ENCODE peak calls at places on chromosomes 6 and 20, in eight cellular contexts. C is brain microvascular endothelial cell; Q is heart left ventricle; A is ovary; J is cardiac muscle cell; E is trophoblast cell; S is psoas muscle; R is CD4-positive, CD25-positive, alpha-beta regulatory T cell. L is an unnamed sample.

GRCh38 chr20:34309691-34310090 is 6.5 kb upstream of the AHCY start:
- DNase-seq in S (no peak), J (no peak), R (no peak), Q (no peak), C (no peak), A (no peak), E (no peak), L (no peak)

GRCh38 chr6:109512271-109512817 is 29.3 kb upstream of the ZBTB24 start:
- DNase-seq in Q (no peak), A (no peak), J (peak; percentile 38), E (no peak), C (no peak), R (no peak), S (no peak), L (no peak)

GRCh38 chr6:137823826-137824501 is 43.1 kb upstream of the TNFAIP3 start:
- DNase-seq in J (peak; percentile 89), A (peak; percentile 66), S (no peak), E (peak; percentile 99), C (peak; percentile 69), R (peak; percentile 89), Q (peak; percentile 54), L (peak; percentile 10)

GRCh38 chr20:24452498-24453133 is 16.8 kb upstream of the SYNDIG1 start:
- DNase-seq in Q (no peak), C (no peak), S (no peak), R (no peak), J (no peak), E (no peak), A (no peak), L (no peak)

GRCh38 chr6:43120938-43121913 is 45.1 kb downstream of the PTK7 start:
- DNase-seq in S (peak; percentile 86), J (peak; percentile 98), Q (peak; percentile 72), R (no peak), A (peak; percentile 83), E (peak; percentile 86), C (peak; percentile 98), L (no peak)

GRCh38 chr6:168574699-168575195 is 133.8 kb downstream of the SMOC2 start:
- DNase-seq in C (no peak), J (peak; percentile 61), A (peak; percentile 88), R (no peak), E (no peak), S (no peak), Q (peak; percentile 52), L (no peak)

GRCh38 chr6:37557645-37558114 is 58.0 kb upstream of the CCDC167 start:
- DNase-seq in A (no peak), R (no peak), C (no peak), S (no peak), Q (no peak), J (no peak), E (no peak), L (no peak)

GRCh38 chr6:33075568-33076405 is at the start of gene HLA-DPB1:
- DNase-seq in A (no peak), R (peak; percentile 49), E (peak; percentile 56), S (no peak), J (peak; percentile 75), Q (no peak), C (peak; percentile 65), L (no peak)

GRCh38 chr6:45920819-45921511 is 94.7 kb downstream of the CLIC5 start:
- DNase-seq in R (no peak), S (no peak), E (no peak), A (no peak), J (no peak), Q (no peak), C (no peak), L (no peak)

GRCh38 chr6:33693186-33694158 is 18.0 kb downstream of the UQCC2 start:
- DNase-seq in J (no peak), Q (peak; percentile 72), R (no peak), S (peak; percentile 74), E (no peak), A (peak; percentile 49), C (no peak), L (no peak)

GRCh38 chr20:19789446-19789845 is 31.4 kb downstream of the RIN2 start:
- DNase-seq in S (no peak), R (no peak), Q (no peak), C (no peak), E (no peak), A (no peak), J (no peak), L (no peak)

DNA sequence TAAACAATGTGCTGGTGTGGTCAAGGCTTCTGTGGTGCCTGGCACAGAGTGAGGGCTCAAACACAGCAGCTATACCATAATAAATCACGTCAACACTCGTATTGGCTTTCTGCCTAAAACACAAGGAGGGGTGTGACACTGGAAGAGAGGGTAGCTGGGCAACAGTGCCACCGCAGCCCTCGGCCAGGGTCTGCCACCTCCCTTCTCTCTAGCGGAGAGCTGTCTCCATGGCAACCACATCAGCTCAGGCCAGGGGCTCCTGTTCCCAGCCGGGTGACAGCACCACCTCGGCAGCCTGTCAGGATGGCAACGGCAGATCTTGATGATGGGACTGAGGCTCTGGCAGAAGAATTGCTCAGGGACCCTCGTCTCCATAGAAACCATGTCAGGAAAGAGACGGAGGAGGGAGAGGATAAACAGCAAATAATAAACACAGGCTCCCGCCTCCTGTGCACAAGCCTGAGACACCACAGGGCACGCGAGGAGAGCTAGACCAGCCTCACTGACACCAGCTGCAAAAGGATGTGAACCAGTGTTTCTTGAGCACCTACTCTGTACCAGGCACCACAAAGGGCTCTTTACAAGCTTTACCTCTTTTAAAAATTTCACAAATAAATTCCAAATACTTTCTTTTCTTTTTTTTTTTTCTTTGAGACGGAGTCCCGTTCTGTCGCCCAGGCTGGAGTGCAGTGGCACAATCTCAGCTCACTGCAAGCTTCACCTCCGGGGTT is 50.4 kb upstream of the TLDC2 start:
- DNase-seq in E (peak; percentile 39), R (no peak), J (no peak), Q (no peak), S (no peak), A (no peak), C (no peak), L (peak; percentile 43)
- H3K27ac ChIP-seq in E (no peak overlapping the region), R (no peak overlapping the region), J (no peak overlapping the region), Q (no peak overlapping the region), S (no peak overlapping the region), A (no peak overlapping the region), C (no peak overlapping the region), L (peak overlapping the region; percentile 22)

DNA sequence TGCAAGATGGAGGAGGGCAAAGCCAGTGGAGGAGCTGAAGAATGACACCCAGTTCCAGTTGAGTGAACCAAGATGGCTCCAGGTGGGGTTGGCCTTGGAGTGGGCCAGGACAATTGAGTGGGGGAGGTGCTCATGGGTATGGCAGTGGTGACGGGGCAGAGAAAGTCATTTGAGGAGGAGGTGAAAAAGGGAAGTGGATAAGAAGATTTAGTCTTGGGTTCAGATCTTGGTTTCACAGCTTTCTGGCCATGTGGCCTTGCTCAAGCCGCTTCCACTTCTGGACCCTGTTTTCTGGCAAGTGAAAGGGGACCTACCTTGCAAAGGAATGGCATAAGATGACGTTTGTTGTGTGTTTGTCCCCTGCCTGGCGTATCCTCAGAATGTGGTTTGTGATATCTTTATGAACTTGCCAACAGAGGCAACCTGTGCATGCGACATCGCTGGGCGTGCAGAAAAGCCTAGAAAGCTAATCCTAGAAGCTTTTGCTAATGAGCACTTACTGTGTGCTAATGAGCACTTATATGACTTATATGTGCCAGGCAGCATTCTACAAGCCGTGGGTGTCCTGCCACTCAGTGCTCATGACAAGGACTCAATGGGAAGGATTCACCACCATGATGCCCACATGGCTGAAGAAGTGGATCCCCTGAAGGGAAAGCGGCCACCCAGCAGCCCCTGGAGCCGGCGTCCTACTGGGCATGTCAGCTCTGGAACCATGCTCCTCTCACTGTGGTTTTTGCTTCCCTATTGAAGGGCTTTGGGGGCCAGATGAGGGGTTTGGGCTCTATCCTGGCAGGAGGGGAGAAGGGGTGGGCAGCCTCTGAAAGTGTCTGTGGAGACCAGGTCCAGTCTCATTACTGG is 23.6 kb upstream of the STX16 start:
- DNase-seq in R (no peak), E (no peak), A (no peak), Q (no peak), J (no peak), C (no peak), S (no peak), L (no peak)
- H3K27ac ChIP-seq in R (no peak overlapping the region), E (no peak overlapping the region), A (no peak overlapping the region), Q (no peak overlapping the region), J (no peak overlapping the region), C (no peak overlapping the region), S (no peak overlapping the region), L (no peak overlapping the region)

GRCh38 chr6:155188707-155189496 is 74.9 kb upstream of the CLDN20 start:
- DNase-seq in A (no peak), E (no peak), S (no peak), R (no peak), Q (no peak), J (peak; percentile 88), C (peak; percentile 87), L (no peak)

GRCh38 chr6:155187994-155188706 is 75.7 kb upstream of the CLDN20 start:
- DNase-seq in E (no peak), C (peak; percentile 28), S (no peak), J (no peak), R (no peak), Q (no peak), A (no peak), L (no peak)

GRCh38 chr6:155187096-155187495 is 76.7 kb upstream of the CLDN20 start:
- DNase-seq in R (no peak), A (no peak), Q (no peak), J (no peak), C (no peak), E (no peak), S (no peak), L (no peak)

GRCh38 chr6:155185544-155185943 is 78.3 kb upstream of the CLDN20 start:
- DNase-seq in E (peak; percentile 43), A (no peak), S (no peak), J (peak; percentile 19), C (peak; percentile 24), R (no peak), Q (no peak), L (no peak)

DNA sequence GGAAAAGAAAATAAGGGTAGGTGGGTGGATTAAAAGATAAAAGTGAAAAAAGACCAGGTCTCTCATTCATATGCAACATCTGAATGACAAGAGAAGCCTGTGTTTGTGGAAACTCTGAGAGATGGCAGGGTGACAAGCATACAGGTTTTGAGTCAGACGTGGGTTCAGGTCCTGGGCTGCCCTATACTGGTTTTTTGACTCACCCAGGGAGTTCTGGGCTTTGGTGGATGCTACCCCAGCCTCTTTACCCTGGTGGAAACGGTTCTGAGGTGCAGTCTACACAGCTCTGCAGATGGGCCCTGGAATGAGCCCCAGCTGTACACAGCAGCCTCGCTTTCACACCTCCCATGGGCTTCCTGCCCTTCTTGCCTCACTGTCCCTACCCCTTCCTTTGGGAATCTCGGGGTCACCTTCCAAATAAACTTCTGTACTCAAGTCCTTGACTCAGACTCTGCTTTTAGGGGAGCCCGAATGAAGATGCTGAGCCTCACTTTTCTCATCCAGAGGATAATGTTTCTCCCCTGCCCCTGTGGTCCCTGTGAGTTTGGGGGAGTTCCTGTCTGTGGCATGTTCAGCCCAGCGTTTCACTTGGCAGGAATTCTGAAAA is 77.7 kb upstream of the CLDN20 start:
- DNase-seq in Q (no peak), J (no peak), R (no peak), A (no peak), C (no peak), E (no peak), S (no peak), L (no peak)
- H3K27ac ChIP-seq in Q (no peak overlapping the region), J (no peak overlapping the region), R (no peak overlapping the region), A (no peak overlapping the region), C (no peak overlapping the region), E (peak overlapping the region; percentile 23), S (no peak overlapping the region), L (no peak overlapping the region)

DNA sequence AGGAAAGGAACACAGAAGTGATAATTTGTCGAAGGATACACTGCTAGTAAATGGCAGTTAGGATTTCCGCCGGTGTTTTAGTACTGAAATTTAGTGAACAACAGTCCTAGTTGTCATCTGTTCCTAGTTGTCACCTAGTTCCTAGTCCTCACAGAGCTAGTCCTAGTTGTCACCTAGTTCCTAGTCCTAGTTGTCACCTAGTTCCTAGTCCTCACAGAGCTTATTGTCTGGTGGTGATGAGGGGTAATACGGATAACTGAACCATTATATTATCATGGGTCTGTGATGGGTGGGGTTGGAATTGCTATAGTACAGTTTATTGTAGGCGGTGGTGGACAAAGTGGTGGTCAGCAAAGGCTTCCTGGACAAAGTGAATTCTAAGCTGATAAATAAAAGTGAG is 1.8 kb downstream of the SNRNP48 start:
- DNase-seq in J (no peak), C (no peak), S (no peak), R (no peak), E (no peak), A (no peak), Q (no peak), L (no peak)
- H3K27ac ChIP-seq in J (no peak overlapping the region), C (no peak overlapping the region), S (no peak overlapping the region), R (no peak overlapping the region), E (no peak overlapping the region), A (no peak overlapping the region), Q (no peak overlapping the region), L (no peak overlapping the region)

L was measured in substantia nigra.